ENCODE peak calls at places on chromosomes 12 and 14, in seven cellular contexts. One of them, this sample, is unnamed.

GRCh38 chr14:85580536-85581165 is 50.7 kb downstream of the FLRT2 start:
- DNase-seq in adrenal gland: no peak
- DNase-seq in left ventricle myocardium inferior: no peak
- DNase-seq in body of pancreas: no peak
- DNase-seq in uterus: no peak
- DNase-seq in neural progenitor cell: no peak
- DNase-seq in AG04450: no peak
- DNase-seq in this sample: no peak

GRCh38 chr14:60655898-60656754 is 6.8 kb upstream of the SIX1 start:
- DNase-seq in left ventricle myocardium inferior: no peak
- DNase-seq in uterus: no peak
- DNase-seq in body of pancreas: no peak
- DNase-seq in neural progenitor cell: peak; percentile 59
- DNase-seq in adrenal gland: no peak
- DNase-seq in AG04450: no peak
- DNase-seq in this sample: no peak

GRCh38 chr14:95346820-95347219 is 27.1 kb upstream of the CLMN start:
- DNase-seq in body of pancreas: no peak
- DNase-seq in adrenal gland: no peak
- DNase-seq in neural progenitor cell: no peak
- DNase-seq in AG04450: no peak
- DNase-seq in uterus: no peak
- DNase-seq in left ventricle myocardium inferior: no peak
- DNase-seq in this sample: no peak

GRCh38 chr12:121175383-121176119 is 34.4 kb upstream of the P2RX4 start:
- DNase-seq in AG04450: no peak
- DNase-seq in left ventricle myocardium inferior: no peak
- DNase-seq in uterus: no peak
- DNase-seq in body of pancreas: peak; percentile 41
- DNase-seq in adrenal gland: peak; percentile 56
- DNase-seq in neural progenitor cell: no peak
- DNase-seq in this sample: no peak

GRCh38 chr12:131437706-131438210 is 273.1 kb upstream of the SFSWAP start:
- DNase-seq in adrenal gland: no peak
- DNase-seq in AG04450: no peak
- DNase-seq in body of pancreas: no peak
- DNase-seq in left ventricle myocardium inferior: no peak
- DNase-seq in uterus: no peak
- DNase-seq in neural progenitor cell: no peak
- DNase-seq in this sample: no peak

GRCh38 chr14:106802413-106803364 is 1276.3 kb downstream of the TMEM121 start:
- DNase-seq in neural progenitor cell: no peak
- DNase-seq in left ventricle myocardium inferior: no peak
- DNase-seq in AG04450: no peak
- DNase-seq in uterus: no peak
- DNase-seq in body of pancreas: peak; percentile 38
- DNase-seq in adrenal gland: no peak
- DNase-seq in this sample: peak; percentile 50

GRCh38 chr12:22899184-22899583 is 274.2 kb downstream of the ETNK1 start:
- DNase-seq in adrenal gland: no peak
- DNase-seq in AG04450: no peak
- DNase-seq in body of pancreas: no peak
- DNase-seq in uterus: no peak
- DNase-seq in left ventricle myocardium inferior: no peak
- DNase-seq in neural progenitor cell: peak; percentile 21
- DNase-seq in this sample: no peak

GRCh38 chr12:53096089-53096741 is 1.3 kb upstream of the IGFBP6 start:
- DNase-seq in adrenal gland: peak; percentile 52
- DNase-seq in body of pancreas: peak; percentile 54
- DNase-seq in AG04450: peak; percentile 46
- DNase-seq in left ventricle myocardium inferior: peak; percentile 82
- DNase-seq in neural progenitor cell: peak; percentile 63
- DNase-seq in uterus: peak; percentile 87
- DNase-seq in this sample: no peak

GRCh38 chr14:22973217-22974032 is 8.9 kb downstream of the AJUBA start:
- DNase-seq in uterus: no peak
- DNase-seq in AG04450: no peak
- DNase-seq in adrenal gland: peak; percentile 65
- DNase-seq in neural progenitor cell: peak; percentile 69
- DNase-seq in body of pancreas: peak; percentile 64
- DNase-seq in left ventricle myocardium inferior: no peak
- DNase-seq in this sample: peak; percentile 55

GRCh38 chr12:132537049-132537448 is 47.1 kb downstream of the FBRSL1 start:
- DNase-seq in left ventricle myocardium inferior: no peak
- DNase-seq in body of pancreas: no peak
- DNase-seq in adrenal gland: no peak
- DNase-seq in AG04450: no peak
- DNase-seq in neural progenitor cell: no peak
- DNase-seq in uterus: no peak
- DNase-seq in this sample: no peak

GRCh38 chr14:60655114-60655897 is 6.0 kb upstream of the SIX1 start:
- DNase-seq in AG04450: no peak
- DNase-seq in body of pancreas: no peak
- DNase-seq in left ventricle myocardium inferior: no peak
- DNase-seq in adrenal gland: no peak
- DNase-seq in neural progenitor cell: peak; percentile 65
- DNase-seq in uterus: no peak
- DNase-seq in this sample: no peak

GRCh38 chr12:112898380-112898779 is 8.4 kb upstream of the OAS1 start:
- DNase-seq in adrenal gland: no peak
- DNase-seq in neural progenitor cell: no peak
- DNase-seq in body of pancreas: no peak
- DNase-seq in AG04450: no peak
- DNase-seq in left ventricle myocardium inferior: no peak
- DNase-seq in uterus: no peak
- DNase-seq in this sample: no peak

GRCh38 chr14:60878536-60878935 is 102.3 kb downstream of the TRMT5 start:
- DNase-seq in neural progenitor cell: no peak
- DNase-seq in body of pancreas: no peak
- DNase-seq in left ventricle myocardium inferior: no peak
- DNase-seq in adrenal gland: no peak
- DNase-seq in AG04450: no peak
- DNase-seq in uterus: no peak
- DNase-seq in this sample: no peak

GRCh38 chr12:107291018-107291417 is 197.7 kb upstream of the CRY1 start:
- DNase-seq in AG04450: no peak
- DNase-seq in body of pancreas: no peak
- DNase-seq in neural progenitor cell: no peak
- DNase-seq in left ventricle myocardium inferior: no peak
- DNase-seq in adrenal gland: no peak
- DNase-seq in uterus: no peak
- DNase-seq in this sample: no peak

GRCh38 chr12:119843100-119843499 is 34.0 kb downstream of the CIT start:
- DNase-seq in body of pancreas: no peak
- DNase-seq in uterus: no peak
- DNase-seq in adrenal gland: no peak
- DNase-seq in neural progenitor cell: no peak
- DNase-seq in AG04450: no peak
- DNase-seq in left ventricle myocardium inferior: no peak
- DNase-seq in this sample: no peak

GRCh38 chr14:68608235-68608962 is 184.5 kb downstream of the ZFP36L1 start:
- DNase-seq in neural progenitor cell: no peak
- DNase-seq in uterus: peak; percentile 22
- DNase-seq in AG04450: no peak
- DNase-seq in body of pancreas: peak; percentile 67
- DNase-seq in left ventricle myocardium inferior: peak; percentile 55
- DNase-seq in adrenal gland: peak; percentile 46
- DNase-seq in this sample: no peak

GRCh38 chr14:68609012-68609411 is 183.9 kb downstream of the ZFP36L1 start:
- DNase-seq in AG04450: no peak
- DNase-seq in body of pancreas: no peak
- DNase-seq in neural progenitor cell: no peak
- DNase-seq in left ventricle myocardium inferior: no peak
- DNase-seq in uterus: no peak
- DNase-seq in adrenal gland: no peak
- DNase-seq in this sample: no peak

GRCh38 chr14:68610251-68610793 is 182.5 kb downstream of the ZFP36L1 start:
- DNase-seq in adrenal gland: no peak
- DNase-seq in body of pancreas: peak; percentile 69
- DNase-seq in AG04450: no peak
- DNase-seq in left ventricle myocardium inferior: no peak
- DNase-seq in uterus: no peak
- DNase-seq in neural progenitor cell: no peak
- DNase-seq in this sample: no peak

GRCh38 chr14:68611611-68612010 is 181.3 kb downstream of the ZFP36L1 start:
- DNase-seq in adrenal gland: no peak
- DNase-seq in neural progenitor cell: no peak
- DNase-seq in uterus: no peak
- DNase-seq in AG04450: no peak
- DNase-seq in body of pancreas: peak; percentile 62
- DNase-seq in left ventricle myocardium inferior: no peak
- DNase-seq in this sample: no peak

DNA sequence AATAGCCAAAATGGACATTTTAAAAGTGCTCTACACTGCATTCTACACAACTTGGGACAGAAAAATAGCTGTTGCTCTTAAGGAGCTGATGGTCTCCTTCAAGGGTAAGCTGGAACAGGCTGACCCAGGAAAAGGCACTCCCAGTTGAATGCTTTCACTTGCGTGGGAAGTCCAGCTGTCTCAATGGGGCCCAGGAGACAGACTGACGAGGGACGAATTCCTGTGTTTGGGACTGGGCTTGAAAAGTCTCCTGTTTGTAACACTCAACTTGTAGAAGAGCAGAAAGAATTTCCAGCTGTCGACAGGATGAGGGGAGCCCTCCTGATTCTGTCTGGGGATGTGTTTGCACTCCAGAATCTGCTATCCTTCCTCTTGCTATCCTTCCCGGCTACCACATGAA is 180.8 kb downstream of the ZFP36L1 start:
- DNase-seq in AG04450: peak; percentile 24
- DNase-seq in left ventricle myocardium inferior: peak; percentile 45
- DNase-seq in uterus: no peak
- DNase-seq in body of pancreas: peak; percentile 47
- DNase-seq in neural progenitor cell: no peak
- DNase-seq in adrenal gland: no peak
- DNase-seq in this sample: no peak
- H3K9me3 ChIP-seq in AG04450: peaks cover 19% of the 10 kb centered on the region
- H3K9me3 ChIP-seq in left ventricle myocardium inferior: peaks cover 36% of the 10 kb centered on the region
- H3K9me3 ChIP-seq in uterus: no peaks in the 10 kb centered on the region
- H3K9me3 ChIP-seq in body of pancreas: peaks cover 5% of the 10 kb centered on the region
- H3K9me3 ChIP-seq in neural progenitor cell: peaks cover 14% of the 10 kb centered on the region
- H3K9me3 ChIP-seq in adrenal gland: peaks cover 15% of the 10 kb centered on the region
- H3K9me3 ChIP-seq in this sample: no peaks in the 10 kb centered on the region

GRCh38 chr12:90574676-90575075 is 380.3 kb downstream of the CCER1 start:
- DNase-seq in AG04450: no peak
- DNase-seq in uterus: no peak
- DNase-seq in neural progenitor cell: no peak
- DNase-seq in left ventricle myocardium inferior: no peak
- DNase-seq in adrenal gland: no peak
- DNase-seq in body of pancreas: no peak
- DNase-seq in this sample: no peak

GRCh38 chr12:90575995-90576394 is 379.0 kb downstream of the CCER1 start:
- DNase-seq in adrenal gland: no peak
- DNase-seq in left ventricle myocardium inferior: peak; percentile 24
- DNase-seq in body of pancreas: no peak
- DNase-seq in AG04450: no peak
- DNase-seq in uterus: no peak
- DNase-seq in neural progenitor cell: no peak
- DNase-seq in this sample: peak; percentile 26

GRCh38 chr12:90576707-90577106 is 378.3 kb downstream of the CCER1 start:
- DNase-seq in uterus: no peak
- DNase-seq in AG04450: no peak
- DNase-seq in body of pancreas: no peak
- DNase-seq in left ventricle myocardium inferior: no peak
- DNase-seq in adrenal gland: no peak
- DNase-seq in neural progenitor cell: no peak
- DNase-seq in this sample: no peak

GRCh38 chr12:90569685-90570084 is 385.3 kb downstream of the CCER1 start:
- DNase-seq in left ventricle myocardium inferior: no peak
- DNase-seq in AG04450: no peak
- DNase-seq in adrenal gland: no peak
- DNase-seq in uterus: no peak
- DNase-seq in neural progenitor cell: no peak
- DNase-seq in body of pancreas: no peak
- DNase-seq in this sample: no peak

DNA sequence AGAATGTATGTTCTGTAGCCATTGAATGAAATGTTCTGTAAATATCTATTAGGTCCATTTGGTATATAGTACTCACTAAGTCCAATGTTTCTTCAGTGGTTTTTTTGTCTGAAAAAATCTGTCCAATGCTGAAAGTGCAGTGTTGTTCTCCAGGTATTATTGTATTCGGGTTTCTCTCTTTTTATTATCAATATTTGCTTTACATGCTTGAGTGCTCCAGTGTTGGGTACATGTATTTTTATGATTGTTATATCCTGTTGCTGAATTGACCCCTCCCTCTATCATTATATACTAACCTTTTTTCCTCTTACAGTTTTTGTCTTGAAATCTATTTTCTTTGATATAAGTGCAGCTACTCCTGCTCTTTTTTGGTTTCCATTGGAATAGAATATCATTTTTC is 382.2 kb downstream of the CCER1 start:
- DNase-seq in left ventricle myocardium inferior: no peak
- DNase-seq in body of pancreas: no peak
- DNase-seq in neural progenitor cell: no peak
- DNase-seq in uterus: no peak
- DNase-seq in AG04450: no peak
- DNase-seq in adrenal gland: no peak
- DNase-seq in this sample: no peak
- H3K9me3 ChIP-seq in left ventricle myocardium inferior: peaks cover 2% of the 10 kb centered on the region
- H3K9me3 ChIP-seq in body of pancreas: no peaks in the 10 kb centered on the region
- H3K9me3 ChIP-seq in neural progenitor cell: no peaks in the 10 kb centered on the region
- H3K9me3 ChIP-seq in uterus: no peaks in the 10 kb centered on the region
- H3K9me3 ChIP-seq in AG04450: no peaks in the 10 kb centered on the region
- H3K9me3 ChIP-seq in adrenal gland: no peaks in the 10 kb centered on the region
- H3K9me3 ChIP-seq in this sample: no peaks in the 10 kb centered on the region

GRCh38 chr14:64581363-64581762 is 31.6 kb downstream of the PPP1R36 start:
- DNase-seq in uterus: no peak
- DNase-seq in AG04450: no peak
- DNase-seq in adrenal gland: no peak
- DNase-seq in left ventricle myocardium inferior: no peak
- DNase-seq in body of pancreas: no peak
- DNase-seq in neural progenitor cell: no peak
- DNase-seq in this sample: no peak

GRCh38 chr14:64577211-64577610 is 27.4 kb downstream of the PPP1R36 start:
- DNase-seq in uterus: no peak
- DNase-seq in neural progenitor cell: no peak
- DNase-seq in body of pancreas: no peak
- DNase-seq in AG04450: no peak
- DNase-seq in adrenal gland: no peak
- DNase-seq in left ventricle myocardium inferior: no peak
- DNase-seq in this sample: no peak

GRCh38 chr14:64581817-64582216 is 32.1 kb downstream of the PPP1R36 start:
- DNase-seq in adrenal gland: no peak
- DNase-seq in AG04450: no peak
- DNase-seq in uterus: no peak
- DNase-seq in neural progenitor cell: no peak
- DNase-seq in body of pancreas: no peak
- DNase-seq in left ventricle myocardium inferior: no peak
- DNase-seq in this sample: no peak

GRCh38 chr14:64584185-64584584 is 34.4 kb downstream of the PPP1R36 start:
- DNase-seq in left ventricle myocardium inferior: no peak
- DNase-seq in uterus: no peak
- DNase-seq in neural progenitor cell: no peak
- DNase-seq in adrenal gland: no peak
- DNase-seq in body of pancreas: no peak
- DNase-seq in AG04450: no peak
- DNase-seq in this sample: no peak

GRCh38 chr14:64580451-64580850 is 30.7 kb downstream of the PPP1R36 start:
- DNase-seq in body of pancreas: no peak
- DNase-seq in left ventricle myocardium inferior: no peak
- DNase-seq in neural progenitor cell: no peak
- DNase-seq in AG04450: no peak
- DNase-seq in adrenal gland: no peak
- DNase-seq in uterus: no peak
- DNase-seq in this sample: no peak
- H3K9me3 ChIP-seq in body of pancreas: no peaks in the 10 kb centered on the region
- H3K9me3 ChIP-seq in left ventricle myocardium inferior: no peaks in the 10 kb centered on the region
- H3K9me3 ChIP-seq in neural progenitor cell: no peaks in the 10 kb centered on the region
- H3K9me3 ChIP-seq in AG04450: no peaks in the 10 kb centered on the region
- H3K9me3 ChIP-seq in adrenal gland: no peaks in the 10 kb centered on the region
- H3K9me3 ChIP-seq in uterus: no peaks in the 10 kb centered on the region
- H3K9me3 ChIP-seq in this sample: no peaks in the 10 kb centered on the region

GRCh38 chr14:54798465-54799124 is 104.0 kb downstream of the GCH1 start:
- DNase-seq in neural progenitor cell: peak; percentile 24
- DNase-seq in AG04450: no peak
- DNase-seq in body of pancreas: no peak
- DNase-seq in left ventricle myocardium inferior: no peak
- DNase-seq in adrenal gland: no peak
- DNase-seq in uterus: no peak
- DNase-seq in this sample: no peak
- H3K9me3 ChIP-seq in neural progenitor cell: no peaks in the 10 kb centered on the region
- H3K9me3 ChIP-seq in AG04450: peaks cover 10% of the 10 kb centered on the region
- H3K9me3 ChIP-seq in body of pancreas: no peaks in the 10 kb centered on the region
- H3K9me3 ChIP-seq in left ventricle myocardium inferior: peaks cover 11% of the 10 kb centered on the region
- H3K9me3 ChIP-seq in adrenal gland: no peaks in the 10 kb centered on the region
- H3K9me3 ChIP-seq in uterus: no peaks in the 10 kb centered on the region
- H3K9me3 ChIP-seq in this sample: no peaks in the 10 kb centered on the region